ENCODE peak calls at places on chromosome 2, in six cellular contexts. P is HFFc6, L is breast epithelium, W is fibroblast of mammary gland, U is kidney, O is mucosa of descending colon. K is an unnamed sample.

GRCh38 chr2:206846854-206847834 is 81.7 kb downstream of the FASTKD2 start:
- DNase-seq in L (no peak), W (no peak), U (no peak), O (no peak), P (no peak), K (no peak)

GRCh38 chr2:63740943-63741342 is 100.8 kb upstream of the UGP2 start:
- DNase-seq in W (peak), P (peak), O (no peak), U (no peak), L (no peak), K (no peak)

GRCh38 chr2:28407976-28408690 is 15.5 kb downstream of the FOSL2 start:
- DNase-seq in P (no peak), W (no peak), U (no peak), L (no peak), O (no peak), K (no peak)

GRCh38 chr2:28164280-28164801 is 228.3 kb upstream of the FOSL2 start:
- DNase-seq in W (peak), O (peak), P (no peak), U (peak), L (no peak), K (no peak)

GRCh38 chr2:196592912-196593881 is 46.3 kb upstream of the CCDC150 start:
- DNase-seq in W (peak), U (peak), O (peak), L (no peak), P (peak), K (no peak)

GRCh38 chr2:226001716-226002115 is 602.2 kb downstream of the NYAP2 start:
- DNase-seq in U (no peak), L (no peak), O (no peak), P (peak), W (peak), K (no peak)

GRCh38 chr2:221529943-221530652 is 42.0 kb downstream of the EPHA4 start:
- DNase-seq in U (no peak), L (no peak), O (no peak), W (peak), P (peak), K (no peak)

GRCh38 chr2:236568068-236568921 is 1.3 kb upstream of the ACKR3 start:
- DNase-seq in L (peak), W (no peak), P (no peak), U (peak), O (peak), K (no peak)

GRCh38 chr2:9235388-9236344 is 29.1 kb downstream of the ASAP2 start:
- DNase-seq in L (no peak), P (peak), O (no peak), U (peak), W (peak), K (no peak)

GRCh38 chr2:125701070-125701469 is 954.9 kb upstream of the GYPC start:
- DNase-seq in P (no peak), W (no peak), O (no peak), U (no peak), L (no peak), K (no peak)

GRCh38 chr2:19362652-19363473 is 4.4 kb upstream of the OSR1 start:
- DNase-seq in O (peak), P (peak), L (no peak), W (peak), U (peak), K (no peak)

GRCh38 chr2:43081131-43081745 is 145.2 kb downstream of the ZFP36L2 start:
- DNase-seq in U (no peak), W (no peak), L (no peak), O (no peak), P (no peak), K (no peak)

GRCh38 chr2:176174850-176175728 is 13.4 kb upstream of the HOXD1 start:
- DNase-seq in L (no peak), U (peak), P (no peak), O (peak), W (no peak), K (no peak)

GRCh38 chr2:81077396-81077795 is 772.8 kb upstream of the LRRTM1 start:
- DNase-seq in U (no peak), L (no peak), W (no peak), P (no peak), O (no peak), K (no peak)

DNA sequence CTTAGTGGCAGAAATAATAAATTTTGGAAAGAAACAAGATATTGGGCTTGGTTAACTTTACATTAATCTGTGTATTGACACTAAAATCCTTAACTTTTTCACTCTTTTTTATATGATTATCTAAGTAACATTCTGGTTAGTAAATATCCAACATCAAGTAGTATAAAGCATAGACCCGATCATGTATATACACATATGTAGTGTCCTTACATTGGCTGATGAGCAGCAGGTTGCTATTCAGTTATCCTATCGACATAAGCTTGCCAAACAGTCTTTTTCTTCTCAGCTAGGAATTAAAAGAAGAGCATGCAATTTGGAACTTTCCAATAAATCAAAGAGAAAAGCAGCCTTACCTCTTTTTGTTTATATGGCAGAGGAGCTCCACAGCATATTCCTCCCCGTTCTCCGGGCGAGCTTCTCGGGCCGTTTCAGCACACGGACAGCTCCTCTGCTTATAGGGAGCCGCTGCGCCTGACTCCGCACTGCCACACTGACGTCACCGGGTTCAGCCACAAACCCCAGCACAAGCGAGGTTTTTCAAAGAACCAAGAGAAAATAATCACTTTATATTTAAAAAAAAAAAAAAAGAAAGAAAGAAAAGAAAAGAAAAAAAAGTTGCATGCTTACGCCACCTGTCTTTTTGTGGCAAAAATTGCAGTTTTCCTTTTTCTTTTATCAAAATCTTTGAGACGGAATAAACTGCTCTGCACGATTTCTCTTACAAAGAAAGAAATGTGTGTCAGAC is at the start of gene SCG2:
- DNase-seq in P (peak), L (peak), U (peak), O (peak), W (peak), K (peak)
- TF ChIP-seq CTCF in P (peak), L (no peak), U (peak), O (no peak), W (peak), K (no peak)

GRCh38 chr2:12032421-12032820 is 286.0 kb downstream of the LPIN1 start:
- DNase-seq in U (no peak), P (no peak), O (no peak), L (no peak), W (no peak), K (no peak)
- TF ChIP-seq CTCF in U (no peak), P (peak), O (no peak), L (no peak), W (no peak), K (no peak)

GRCh38 chr2:172252154-172252553 is 149.5 kb upstream of the DLX2 start:
- DNase-seq in U (peak), O (no peak), L (no peak), W (no peak), P (no peak), K (no peak)
- TF ChIP-seq CTCF in U (no peak), O (no peak), L (no peak), W (no peak), P (no peak), K (no peak)

GRCh38 chr2:239289545-239289944 is 111.3 kb downstream of the HDAC4 start:
- DNase-seq in P (no peak), L (no peak), O (no peak), U (no peak), W (no peak), K (no peak)
- TF ChIP-seq CTCF in P (no peak), L (no peak), O (no peak), U (no peak), W (no peak), K (no peak)

GRCh38 chr2:148978736-148979135 is 59.8 kb upstream of the LYPD6B start:
- DNase-seq in L (no peak), U (no peak), W (peak), O (no peak), P (no peak), K (no peak)

GRCh38 chr2:148979919-148980277 is 58.6 kb upstream of the LYPD6B start:
- DNase-seq in U (no peak), O (no peak), L (no peak), P (no peak), W (no peak), K (no peak)

GRCh38 chr2:148979164-148979918 is 59.2 kb upstream of the LYPD6B start:
- DNase-seq in W (no peak), U (no peak), P (no peak), L (no peak), O (no peak), K (no peak)

GRCh38 chr2:148981350-148981749 is 57.1 kb upstream of the LYPD6B start:
- DNase-seq in U (no peak), O (no peak), L (no peak), P (no peak), W (no peak), K (no peak)

DNA sequence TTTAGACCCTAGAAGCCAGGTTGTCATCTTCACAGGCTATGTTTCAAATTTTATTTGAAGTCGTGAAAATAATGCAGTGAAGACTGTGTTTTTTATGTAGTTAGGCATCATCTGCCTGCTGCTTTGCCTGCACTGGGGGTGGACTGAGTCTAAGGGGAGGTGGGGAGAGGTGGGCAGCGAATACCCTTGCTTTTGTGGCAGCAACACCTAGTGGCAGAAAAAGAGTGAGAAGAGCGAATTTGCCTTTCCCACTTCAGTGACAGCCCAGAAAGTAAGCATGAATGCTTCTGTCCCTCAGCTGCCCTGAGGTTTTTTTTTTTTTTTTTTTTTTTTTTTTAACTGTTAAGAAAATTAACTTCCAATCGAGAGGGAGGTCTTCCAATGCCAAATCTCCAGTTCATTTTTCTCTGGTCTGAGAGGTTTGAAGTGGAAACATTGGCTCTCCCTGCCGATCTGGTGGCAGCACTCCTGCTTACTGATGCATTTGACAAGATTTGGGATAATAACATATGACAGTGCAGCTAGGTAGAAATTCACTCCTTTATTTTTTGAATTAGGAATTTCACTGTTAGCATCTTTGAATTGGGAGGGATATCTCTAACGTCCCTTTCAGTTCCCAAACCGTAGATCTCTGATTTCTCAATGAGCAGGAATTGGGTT is 60.3 kb upstream of the LYPD6B start:
- DNase-seq in P (no peak), L (no peak), W (no peak), U (no peak), O (no peak), K (no peak)
- TF ChIP-seq CTCF in P (peak), L (no peak), W (no peak), U (no peak), O (no peak), K (no peak)